ENCODE peak calls at places on chromosomes 3 and 15, in nine cellular contexts. G, J, A, W, T, M, P, E and L are unnamed samples.

GRCh38 chr3:127822836-127823589 is 698 bp upstream of the MGLL start:
- DNase-seq in M (no peak), E (no peak), A (no peak), G (peak), W (no peak), P (no peak), T (peak), J (peak), L (no peak)

GRCh38 chr3:151147299-151147698 is 55.7 kb downstream of the GPR171 start:
- DNase-seq in G (no peak), P (no peak), W (no peak), A (no peak), M (no peak), E (no peak), T (no peak), J (no peak), L (no peak)

GRCh38 chr15:67196672-67197363 is 57.6 kb downstream of the AAGAB start:
- DNase-seq in W (no peak), E (no peak), G (peak), T (no peak), A (no peak), P (no peak), M (no peak), J (no peak), L (no peak)

GRCh38 chr15:25858952-25859760 is 4.0 kb downstream of the ATP10A start:
- DNase-seq in G (no peak), W (no peak), J (no peak), T (no peak), A (no peak), E (no peak), M (no peak), P (no peak), L (no peak)

GRCh38 chr15:20353966-20354883 is 187.4 kb downstream of the GOLGA6L6 start:
- DNase-seq in J (no peak), W (no peak), T (no peak), P (no peak), A (no peak), G (no peak), M (no peak), E (no peak), L (no peak)

GRCh38 chr3:58012302-58012701 is 4.1 kb downstream of the FLNB start:
- DNase-seq in E (no peak), P (no peak), G (no peak), A (no peak), T (no peak), W (no peak), J (no peak), M (no peak), L (no peak)

GRCh38 chr15:86610038-86610437 is 530.4 kb downstream of the AGBL1 start:
- DNase-seq in A (no peak), T (no peak), W (no peak), M (no peak), E (no peak), P (no peak), J (no peak), G (no peak), L (no peak)

GRCh38 chr3:44132061-44132460 is 109.6 kb upstream of the TOPAZ1 start:
- DNase-seq in T (no peak), W (no peak), J (no peak), E (no peak), P (no peak), A (no peak), G (no peak), M (no peak), L (no peak)

GRCh38 chr3:52253314-52254260 is 8.0 kb downstream of the PPM1M start:
- DNase-seq in G (no peak), W (peak), M (peak), P (peak), E (no peak), T (no peak), A (no peak), J (no peak), L (no peak)

GRCh38 chr3:194313642-194314430 is 37.3 kb downstream of the CPN2 start:
- DNase-seq in T (no peak), P (no peak), M (no peak), J (no peak), G (peak), A (no peak), W (no peak), E (no peak), L (no peak)

GRCh38 chr15:84588053-84588874 is 12.5 kb upstream of the ZSCAN2 start:
- DNase-seq in T (peak), W (peak), A (peak), M (peak), G (peak), E (peak), P (peak), J (peak), L (peak)

GRCh38 chr15:39556461-39556860 is 24.4 kb upstream of the THBS1 start:
- DNase-seq in M (no peak), G (peak), E (no peak), P (no peak), A (no peak), W (no peak), J (no peak), T (no peak), L (no peak)

GRCh38 chr3:111715911-111716523 is 120.9 kb upstream of the ZBED2 start:
- DNase-seq in M (no peak), J (no peak), G (peak), E (no peak), T (peak), W (peak), P (no peak), A (peak), L (peak)

GRCh38 chr15:76336254-76337046 is at the start of gene ISL2:
- DNase-seq in E (no peak), A (no peak), J (peak), P (peak), T (peak), W (peak), G (peak), M (no peak), L (peak)

GRCh38 chr15:85443593-85444328 is 63.4 kb downstream of the AKAP13 start:
- DNase-seq in A (no peak), G (peak), P (no peak), E (peak), M (no peak), J (no peak), T (peak), W (peak), L (peak)

GRCh38 chr15:92897620-92898019 is 2.5 kb upstream of the CHD2 start:
- DNase-seq in J (no peak), T (no peak), W (no peak), G (no peak), P (no peak), M (no peak), A (no peak), E (no peak), L (no peak)

GRCh38 chr15:33737687-33738606 is 230.3 kb upstream of the CHRM5 start:
- DNase-seq in E (no peak), W (peak), P (peak), J (no peak), M (no peak), A (no peak), G (peak), T (peak), L (peak)

GRCh38 chr3:127819656-127820055 is 2.7 kb downstream of the MGLL start:
- DNase-seq in E (no peak), G (no peak), J (no peak), M (no peak), A (no peak), T (peak), P (no peak), W (no peak), L (no peak)

GRCh38 chr3:161051856-161052255 is 53.3 kb downstream of the B3GALNT1 start:
- DNase-seq in P (no peak), G (no peak), J (no peak), T (no peak), E (no peak), M (no peak), W (no peak), A (no peak), L (no peak)